ENCODE peak calls at places on chromosomes 7 and 10, in five cellular contexts. One of them, this sample, is unnamed. For H3K4me1, the result is how much of the 10 kb centered on the place peaks cover.

GRCh38 chr7:99473315-99473596 is 566 bp downstream of the ZNF789 start:
- DNase-seq in sigmoid colon: no peak
- DNase-seq in transverse colon: peak
- DNase-seq in spleen: no peak
- DNase-seq in breast epithelium: no peak
- DNase-seq in this sample: no peak

GRCh38 chr10:65275296-65275695 is 1650.5 kb upstream of the LRRTM3 start:
- DNase-seq in sigmoid colon: no peak
- DNase-seq in transverse colon: no peak
- DNase-seq in spleen: no peak
- DNase-seq in breast epithelium: no peak
- DNase-seq in this sample: no peak

GRCh38 chr10:60021324-60021723 is 115.0 kb upstream of the CCDC6 start:
- DNase-seq in sigmoid colon: no peak
- DNase-seq in transverse colon: no peak
- DNase-seq in spleen: no peak
- DNase-seq in breast epithelium: no peak
- DNase-seq in this sample: no peak

GRCh38 chr7:117012284-117013174 is 59.2 kb downstream of the ST7 start:
- DNase-seq in sigmoid colon: no peak
- DNase-seq in transverse colon: no peak
- DNase-seq in spleen: no peak
- DNase-seq in breast epithelium: no peak
- DNase-seq in this sample: no peak

GRCh38 chr10:23886355-23886754 is 322.6 kb upstream of the KIAA1217 start:
- DNase-seq in sigmoid colon: no peak
- DNase-seq in transverse colon: no peak
- DNase-seq in spleen: no peak
- DNase-seq in breast epithelium: no peak
- DNase-seq in this sample: no peak

GRCh38 chr10:75230600-75231038 is 5.1 kb downstream of the COMTD1 start:
- DNase-seq in sigmoid colon: peak
- DNase-seq in transverse colon: peak
- DNase-seq in spleen: peak
- DNase-seq in breast epithelium: peak
- DNase-seq in this sample: peak

GRCh38 chr7:150378115-150378852 is 846 bp upstream of the ZNF775 start:
- DNase-seq in sigmoid colon: peak
- DNase-seq in transverse colon: peak
- DNase-seq in spleen: peak
- DNase-seq in breast epithelium: peak
- DNase-seq in this sample: peak

GRCh38 chr7:124783271-124783670 is 17.7 kb upstream of the GPR37 start:
- DNase-seq in sigmoid colon: no peak
- DNase-seq in transverse colon: no peak
- DNase-seq in spleen: no peak
- DNase-seq in breast epithelium: no peak
- DNase-seq in this sample: no peak

GRCh38 chr10:114714281-114714741 is 56.2 kb upstream of the ABLIM1 start:
- DNase-seq in sigmoid colon: no peak
- DNase-seq in transverse colon: peak
- DNase-seq in spleen: no peak
- DNase-seq in breast epithelium: no peak
- DNase-seq in this sample: peak

GRCh38 chr10:133196221-133196920 is 33.6 kb upstream of the UTF1 start:
- DNase-seq in sigmoid colon: no peak
- DNase-seq in transverse colon: no peak
- DNase-seq in spleen: no peak
- DNase-seq in breast epithelium: no peak
- DNase-seq in this sample: no peak

GRCh38 chr7:5211730-5212482 is 21.9 kb downstream of the WIPI2 start:
- DNase-seq in sigmoid colon: peak
- DNase-seq in transverse colon: no peak
- DNase-seq in spleen: peak
- DNase-seq in breast epithelium: no peak
- DNase-seq in this sample: no peak

GRCh38 chr7:34075976-34076375 is 170.6 kb downstream of the BMPER start:
- DNase-seq in sigmoid colon: no peak
- DNase-seq in transverse colon: no peak
- DNase-seq in spleen: no peak
- DNase-seq in breast epithelium: no peak
- DNase-seq in this sample: no peak

GRCh38 chr10:88582806-88583583 is at the start of gene RNLS:
- DNase-seq in sigmoid colon: peak
- DNase-seq in transverse colon: peak
- DNase-seq in spleen: peak
- DNase-seq in breast epithelium: peak
- DNase-seq in this sample: peak

GRCh38 chr7:6202117-6202516 is 70.3 kb downstream of the CYTH3 start:
- DNase-seq in sigmoid colon: no peak
- DNase-seq in transverse colon: no peak
- DNase-seq in spleen: no peak
- DNase-seq in breast epithelium: no peak
- DNase-seq in this sample: no peak

GRCh38 chr7:69738396-69738889 is 140.2 kb downstream of the AUTS2 start:
- DNase-seq in sigmoid colon: no peak
- DNase-seq in transverse colon: no peak
- DNase-seq in spleen: no peak
- DNase-seq in breast epithelium: no peak
- DNase-seq in this sample: no peak

GRCh38 chr7:80890839-80891544 is 27.9 kb downstream of the SEMA3C start:
- DNase-seq in sigmoid colon: no peak
- DNase-seq in transverse colon: no peak
- DNase-seq in spleen: no peak
- DNase-seq in breast epithelium: no peak
- DNase-seq in this sample: no peak
- H3K27ac ChIP-seq in sigmoid colon: peak
- H3K27ac ChIP-seq in transverse colon: no peak
- H3K27ac ChIP-seq in spleen: no peak
- H3K27ac ChIP-seq in breast epithelium: no peak
- H3K27ac ChIP-seq in this sample: no peak

DNA sequence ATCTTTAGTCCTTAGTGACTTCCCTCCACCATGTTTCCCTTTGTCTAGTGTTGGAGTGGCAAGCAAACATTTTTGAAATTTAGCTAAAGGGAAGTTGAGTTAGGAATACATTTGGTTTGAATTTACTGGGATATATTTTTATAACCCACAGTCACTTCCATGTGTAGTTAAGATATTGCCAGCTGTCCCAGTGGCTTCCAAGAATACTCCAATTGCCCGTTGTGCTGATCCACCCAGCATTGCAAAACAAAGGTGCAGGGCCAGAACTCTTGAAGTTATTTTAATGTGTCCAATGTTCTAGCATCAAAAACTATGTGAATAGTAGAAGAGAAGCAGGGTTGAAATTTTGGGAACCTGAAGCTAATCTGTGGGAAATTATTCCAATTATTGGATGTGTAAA is 2.5 kb upstream of the P4HA1 start:
- DNase-seq in sigmoid colon: no peak
- DNase-seq in transverse colon: no peak
- DNase-seq in spleen: no peak
- DNase-seq in breast epithelium: no peak
- DNase-seq in this sample: no peak
- H3K4me1 ChIP-seq in sigmoid colon: under half
- H3K4me1 ChIP-seq in transverse colon: under half
- H3K4me1 ChIP-seq in spleen: under half
- H3K4me1 ChIP-seq in breast epithelium: under half
- H3K4me1 ChIP-seq in this sample: under half

GRCh38 chr7:152860302-152860701 is 100.8 kb downstream of the ACTR3B start:
- DNase-seq in sigmoid colon: no peak
- DNase-seq in transverse colon: no peak
- DNase-seq in spleen: no peak
- DNase-seq in breast epithelium: no peak
- DNase-seq in this sample: no peak

GRCh38 chr7:152865011-152865410 is 105.5 kb downstream of the ACTR3B start:
- DNase-seq in sigmoid colon: no peak
- DNase-seq in transverse colon: no peak
- DNase-seq in spleen: no peak
- DNase-seq in breast epithelium: no peak
- DNase-seq in this sample: no peak

GRCh38 chr7:152862842-152863241 is 103.3 kb downstream of the ACTR3B start:
- DNase-seq in sigmoid colon: no peak
- DNase-seq in transverse colon: no peak
- DNase-seq in spleen: no peak
- DNase-seq in breast epithelium: no peak
- DNase-seq in this sample: no peak

GRCh38 chr7:152859781-152860191 is 100.2 kb downstream of the ACTR3B start:
- DNase-seq in sigmoid colon: no peak
- DNase-seq in transverse colon: no peak
- DNase-seq in spleen: no peak
- DNase-seq in breast epithelium: no peak
- DNase-seq in this sample: no peak

GRCh38 chr7:152862033-152862432 is 102.5 kb downstream of the ACTR3B start:
- DNase-seq in sigmoid colon: no peak
- DNase-seq in transverse colon: no peak
- DNase-seq in spleen: no peak
- DNase-seq in breast epithelium: no peak
- DNase-seq in this sample: no peak
- TF ChIP-seq POLR2AphosphoS5 in sigmoid colon: no peak
- TF ChIP-seq POLR2AphosphoS5 in transverse colon: no peak
- TF ChIP-seq POLR2AphosphoS5 in spleen: no peak
- TF ChIP-seq POLR2AphosphoS5 in breast epithelium: no peak
- TF ChIP-seq POLR2AphosphoS5 in this sample: no peak

GRCh38 chr7:22823142-22823497 is 471 bp upstream of the TOMM7 start:
- DNase-seq in sigmoid colon: no peak
- DNase-seq in transverse colon: no peak
- DNase-seq in spleen: no peak
- DNase-seq in breast epithelium: no peak
- DNase-seq in this sample: no peak

GRCh38 chr7:22822486-22823141 is at the start of gene TOMM7:
- DNase-seq in sigmoid colon: peak
- DNase-seq in transverse colon: peak
- DNase-seq in spleen: peak
- DNase-seq in breast epithelium: peak
- DNase-seq in this sample: peak

GRCh38 chr7:22814261-22815208 is 8.1 kb downstream of the TOMM7 start:
- DNase-seq in sigmoid colon: no peak
- DNase-seq in transverse colon: no peak
- DNase-seq in spleen: no peak
- DNase-seq in breast epithelium: no peak
- DNase-seq in this sample: no peak

GRCh38 chr7:22821702-22822485 is 755 bp downstream of the TOMM7 start:
- DNase-seq in sigmoid colon: no peak
- DNase-seq in transverse colon: no peak
- DNase-seq in spleen: no peak
- DNase-seq in breast epithelium: no peak
- DNase-seq in this sample: no peak

DNA sequence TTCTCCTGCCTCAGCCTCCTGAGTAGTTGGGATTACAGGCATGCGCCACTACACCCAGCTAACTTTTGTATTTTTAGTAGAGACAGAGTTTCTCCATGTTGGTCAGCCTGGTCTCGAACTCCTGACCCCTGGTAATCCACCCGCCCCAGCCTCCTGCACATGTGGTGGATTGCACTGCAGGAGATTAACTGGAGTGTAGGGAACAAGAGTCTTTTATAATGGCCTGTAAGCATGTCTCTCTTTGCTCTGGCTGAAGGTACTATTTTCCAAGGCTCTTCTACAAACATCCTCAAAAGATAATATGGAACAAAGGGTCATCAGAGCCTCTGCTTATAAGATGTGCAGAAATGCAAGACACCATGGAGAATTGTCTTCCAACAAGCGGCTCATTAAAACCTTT is 3.2 kb downstream of the TOMM7 start:
- DNase-seq in sigmoid colon: no peak
- DNase-seq in transverse colon: no peak
- DNase-seq in spleen: no peak
- DNase-seq in breast epithelium: no peak
- DNase-seq in this sample: no peak
- H3K27ac ChIP-seq in sigmoid colon: no peak
- H3K27ac ChIP-seq in transverse colon: no peak
- H3K27ac ChIP-seq in spleen: no peak
- H3K27ac ChIP-seq in breast epithelium: no peak
- H3K27ac ChIP-seq in this sample: no peak

GRCh38 chr7:337567-337951 is 47.6 kb downstream of the FOXL3 start:
- DNase-seq in sigmoid colon: no peak
- DNase-seq in transverse colon: no peak
- DNase-seq in spleen: no peak
- DNase-seq in breast epithelium: no peak
- DNase-seq in this sample: no peak

GRCh38 chr7:339696-340095 is 49.7 kb downstream of the FOXL3 start:
- DNase-seq in sigmoid colon: no peak
- DNase-seq in transverse colon: no peak
- DNase-seq in spleen: no peak
- DNase-seq in breast epithelium: no peak
- DNase-seq in this sample: no peak

GRCh38 chr7:338295-339061 is 48.5 kb downstream of the FOXL3 start:
- DNase-seq in sigmoid colon: no peak
- DNase-seq in transverse colon: no peak
- DNase-seq in spleen: peak
- DNase-seq in breast epithelium: no peak
- DNase-seq in this sample: no peak

GRCh38 chr7:340200-340937 is 50.4 kb downstream of the FOXL3 start:
- DNase-seq in sigmoid colon: no peak
- DNase-seq in transverse colon: no peak
- DNase-seq in spleen: no peak
- DNase-seq in breast epithelium: no peak
- DNase-seq in this sample: peak

DNA sequence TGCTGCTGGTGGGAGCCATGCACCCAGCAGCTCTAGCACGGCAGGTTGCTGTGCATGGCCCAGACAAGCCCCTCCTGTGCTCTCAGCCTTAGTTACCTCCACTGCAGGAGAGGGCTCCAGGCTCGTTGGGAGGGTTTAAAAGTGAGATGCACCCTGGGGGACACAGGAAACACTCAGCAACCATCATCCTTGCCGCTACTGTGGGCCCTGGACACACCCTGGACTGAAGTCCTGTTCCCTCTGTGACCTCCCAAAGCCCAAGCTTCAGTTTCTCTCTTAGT is 49.0 kb downstream of the FOXL3 start:
- DNase-seq in sigmoid colon: no peak
- DNase-seq in transverse colon: no peak
- DNase-seq in spleen: no peak
- DNase-seq in breast epithelium: no peak
- DNase-seq in this sample: no peak
- H3K4me1 ChIP-seq in sigmoid colon: under half
- H3K4me1 ChIP-seq in transverse colon: under half
- H3K4me1 ChIP-seq in spleen: under half
- H3K4me1 ChIP-seq in breast epithelium: under half
- H3K4me1 ChIP-seq in this sample: under half

DNA sequence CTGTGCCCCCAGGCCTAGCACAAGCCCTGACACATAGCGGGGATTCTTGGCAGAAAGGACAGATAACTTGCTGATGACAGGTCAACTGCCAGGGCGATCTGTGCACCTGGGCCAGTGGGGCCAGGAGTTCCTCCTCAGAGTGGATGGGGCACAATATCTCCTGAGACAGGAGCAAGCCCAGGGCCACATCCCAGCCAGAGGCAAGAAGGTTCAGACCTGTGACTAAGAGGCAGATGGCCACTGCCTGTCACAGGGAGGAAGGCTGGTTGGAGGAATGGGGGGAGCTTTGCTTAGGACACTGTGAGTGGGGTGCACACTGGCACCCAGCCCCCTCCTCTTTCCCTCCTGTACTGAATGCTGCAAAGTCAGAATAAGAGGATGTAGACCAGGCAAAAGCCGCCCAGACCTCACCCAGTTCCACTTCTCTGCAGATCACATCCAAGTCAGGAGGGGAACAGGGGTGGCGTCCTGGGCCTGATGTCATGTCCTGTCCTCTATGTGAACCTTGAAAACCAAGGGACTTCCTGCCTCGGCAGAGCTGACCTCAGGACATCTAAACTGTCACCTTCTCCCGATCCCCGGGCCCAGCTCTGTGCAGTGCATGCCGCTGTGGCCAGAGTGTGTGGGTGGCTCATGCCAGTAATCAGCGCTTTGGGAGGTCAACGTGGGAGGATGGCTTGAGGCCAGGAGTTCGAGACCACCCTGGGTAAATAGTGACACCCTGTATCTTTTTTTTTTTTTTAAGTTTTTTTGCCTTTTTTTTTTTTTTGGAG is 1.3 kb downstream of the GUSB start:
- DNase-seq in sigmoid colon: peak
- DNase-seq in transverse colon: peak
- DNase-seq in spleen: peak
- DNase-seq in breast epithelium: no peak
- DNase-seq in this sample: peak
- TF ChIP-seq POLR2AphosphoS5 in sigmoid colon: no peak
- TF ChIP-seq POLR2AphosphoS5 in transverse colon: peak
- TF ChIP-seq POLR2AphosphoS5 in spleen: peak
- TF ChIP-seq POLR2AphosphoS5 in breast epithelium: no peak
- TF ChIP-seq POLR2AphosphoS5 in this sample: no peak